ENCODE peak calls at places on chromosomes 16 and 17, in six cellular contexts. One of them, this sample, is unnamed.
A peak's percentile ranks its signal among the peaks of the same experiment; 100 is the strongest.

GRCh38 chr16:8486985-8487384 is 103.3 kb downstream of the TMEM114 start:
- DNase-seq in heart left ventricle: no peak
- DNase-seq in AG09319: no peak
- DNase-seq in SK-MEL-5: no peak
- DNase-seq in GM23338: no peak
- DNase-seq in NCI-H2081: no peak
- DNase-seq in this sample: no peak

GRCh38 chr16:72149676-72150464 is 22.1 kb downstream of the PMFBP1 start:
- DNase-seq in heart left ventricle: no peak
- DNase-seq in AG09319: no peak
- DNase-seq in SK-MEL-5: peak; percentile 23
- DNase-seq in GM23338: peak; percentile 52
- DNase-seq in NCI-H2081: no peak
- DNase-seq in this sample: no peak

GRCh38 chr17:32596666-32597065 is 109.9 kb downstream of the CDK5R1 start:
- DNase-seq in heart left ventricle: no peak
- DNase-seq in AG09319: no peak
- DNase-seq in SK-MEL-5: peak; percentile 8
- DNase-seq in GM23338: no peak
- DNase-seq in NCI-H2081: no peak
- DNase-seq in this sample: no peak

GRCh38 chr17:82424001-82424862 is 5.8 kb upstream of the OGFOD3 start:
- DNase-seq in heart left ventricle: no peak
- DNase-seq in AG09319: peak; percentile 4
- DNase-seq in SK-MEL-5: peak; percentile 45
- DNase-seq in GM23338: peak; percentile 86
- DNase-seq in NCI-H2081: peak; percentile 19
- DNase-seq in this sample: no peak

GRCh38 chr17:48997827-48998556 is 807 bp downstream of the IGF2BP1 start:
- DNase-seq in heart left ventricle: no peak
- DNase-seq in AG09319: no peak
- DNase-seq in SK-MEL-5: no peak
- DNase-seq in GM23338: peak; percentile 38
- DNase-seq in NCI-H2081: no peak
- DNase-seq in this sample: no peak

GRCh38 chr17:78365561-78366108 is 5.8 kb upstream of the SOCS3 start:
- DNase-seq in heart left ventricle: no peak
- DNase-seq in AG09319: no peak
- DNase-seq in SK-MEL-5: peak; percentile 73
- DNase-seq in GM23338: peak; percentile 98
- DNase-seq in NCI-H2081: no peak
- DNase-seq in this sample: no peak

GRCh38 chr17:38585056-38585804 is 20.5 kb downstream of the SRCIN1 start:
- DNase-seq in heart left ventricle: no peak
- DNase-seq in AG09319: no peak
- DNase-seq in SK-MEL-5: no peak
- DNase-seq in GM23338: no peak
- DNase-seq in NCI-H2081: peak; percentile 82
- DNase-seq in this sample: no peak

GRCh38 chr16:30382398-30383015 is at the start of gene SEPTIN1:
- DNase-seq in heart left ventricle: no peak
- DNase-seq in AG09319: no peak
- DNase-seq in SK-MEL-5: no peak
- DNase-seq in GM23338: no peak
- DNase-seq in NCI-H2081: no peak
- DNase-seq in this sample: no peak

GRCh38 chr16:88067530-88068411 is 116.5 kb downstream of the BANP start:
- DNase-seq in heart left ventricle: no peak
- DNase-seq in AG09319: no peak
- DNase-seq in SK-MEL-5: no peak
- DNase-seq in GM23338: no peak
- DNase-seq in NCI-H2081: no peak
- DNase-seq in this sample: no peak

GRCh38 chr17:68591583-68591982 is 9.6 kb downstream of the FAM20A start:
- DNase-seq in heart left ventricle: peak; percentile 34
- DNase-seq in AG09319: no peak
- DNase-seq in SK-MEL-5: peak; percentile 93
- DNase-seq in GM23338: peak; percentile 87
- DNase-seq in NCI-H2081: no peak
- DNase-seq in this sample: no peak

GRCh38 chr16:4293822-4294457 is 21.1 kb upstream of the TFAP4 start:
- DNase-seq in heart left ventricle: peak; percentile 52
- DNase-seq in AG09319: no peak
- DNase-seq in SK-MEL-5: peak; percentile 33
- DNase-seq in GM23338: peak; percentile 90
- DNase-seq in NCI-H2081: peak; percentile 58
- DNase-seq in this sample: peak; percentile 50

GRCh38 chr17:31915456-31916100 is 14.1 kb upstream of the UTP6 start:
- DNase-seq in heart left ventricle: no peak
- DNase-seq in AG09319: no peak
- DNase-seq in SK-MEL-5: no peak
- DNase-seq in GM23338: no peak
- DNase-seq in NCI-H2081: no peak
- DNase-seq in this sample: no peak

GRCh38 chr17:74745548-74746177 is 2.8 kb upstream of the NHERF1 start:
- DNase-seq in heart left ventricle: no peak
- DNase-seq in AG09319: no peak
- DNase-seq in SK-MEL-5: no peak
- DNase-seq in GM23338: no peak
- DNase-seq in NCI-H2081: no peak
- DNase-seq in this sample: no peak

GRCh38 chr17:35651467-35651866 is 64.3 kb downstream of the AP2B1 start:
- DNase-seq in heart left ventricle: no peak
- DNase-seq in AG09319: no peak
- DNase-seq in SK-MEL-5: no peak
- DNase-seq in GM23338: no peak
- DNase-seq in NCI-H2081: no peak
- DNase-seq in this sample: no peak

GRCh38 chr16:642189-643049 is 791 bp downstream of the MCRIP2 start:
- DNase-seq in heart left ventricle: peak; percentile 75
- DNase-seq in AG09319: no peak
- DNase-seq in SK-MEL-5: peak; percentile 20
- DNase-seq in GM23338: peak; percentile 63
- DNase-seq in NCI-H2081: peak; percentile 33
- DNase-seq in this sample: peak; percentile 72

GRCh38 chr16:30953511-30954124 is 3.9 kb upstream of the SETD1A start:
- DNase-seq in heart left ventricle: peak; percentile 54
- DNase-seq in AG09319: no peak
- DNase-seq in SK-MEL-5: peak; percentile 82
- DNase-seq in GM23338: peak; percentile 95
- DNase-seq in NCI-H2081: peak; percentile 69
- DNase-seq in this sample: peak; percentile 53

GRCh38 chr16:83967838-83968482 is at the start of gene NECAB2:
- DNase-seq in heart left ventricle: peak; percentile 58
- DNase-seq in AG09319: no peak
- DNase-seq in SK-MEL-5: no peak
- DNase-seq in GM23338: peak; percentile 56
- DNase-seq in NCI-H2081: peak; percentile 6
- DNase-seq in this sample: no peak

GRCh38 chr17:63150994-63151464 is 185.0 kb downstream of the TANC2 start:
- DNase-seq in heart left ventricle: no peak
- DNase-seq in AG09319: peak; percentile 60
- DNase-seq in SK-MEL-5: peak; percentile 39
- DNase-seq in GM23338: peak; percentile 27
- DNase-seq in NCI-H2081: no peak
- DNase-seq in this sample: no peak

GRCh38 chr17:1087381-1088241 is 90.7 kb downstream of the TIMM22 start:
- DNase-seq in heart left ventricle: peak; percentile 78
- DNase-seq in AG09319: no peak
- DNase-seq in SK-MEL-5: peak; percentile 20
- DNase-seq in GM23338: peak; percentile 87
- DNase-seq in NCI-H2081: peak; percentile 94
- DNase-seq in this sample: peak; percentile 77

GRCh38 chr16:2429771-2430663 is 770 bp downstream of the CCNF start:
- DNase-seq in heart left ventricle: no peak
- DNase-seq in AG09319: no peak
- DNase-seq in SK-MEL-5: peak; percentile 24
- DNase-seq in GM23338: peak; percentile 51
- DNase-seq in NCI-H2081: peak; percentile 27
- DNase-seq in this sample: no peak

GRCh38 chr16:86078121-86078600 is 179.2 kb downstream of the IRF8 start:
- DNase-seq in heart left ventricle: no peak
- DNase-seq in AG09319: peak; percentile 22
- DNase-seq in SK-MEL-5: peak; percentile 70
- DNase-seq in GM23338: no peak
- DNase-seq in NCI-H2081: no peak
- DNase-seq in this sample: no peak

GRCh38 chr17:77647531-77647930 is 311.0 kb upstream of the TNRC6C start:
- DNase-seq in heart left ventricle: no peak
- DNase-seq in AG09319: no peak
- DNase-seq in SK-MEL-5: no peak
- DNase-seq in GM23338: no peak
- DNase-seq in NCI-H2081: no peak
- DNase-seq in this sample: no peak